ENCODE peak calls at places on chromosomes 16 and 17, in nine cellular contexts. P is NCI-H1105 treated with DMSO at 0.1 percent for 48 hours; A is stimulated activated CD4-positive, alpha-beta T cell treated with anti-CD3 and anti-CD28 coated beads, Interleukin-2, amount 100 ng/mL, for 4 hours; H is mesothelial cell of epicardium; L is non-pigmented ciliary epithelial cell; X is dorsolateral prefrontal cortex; I is KG1; C is NCI-H1048; M is OCI-LY7. F is an unnamed sample.

GRCh38 chr17:79834575-79835469 is 4.4 kb downstream of the CBX4 start:
- DNase-seq in P (no peak), A (no peak), H (no peak), L (no peak), X (no peak), I (no peak), C (no peak), M (peak), F (no peak)

GRCh38 chr17:163514-164103 is 17.8 kb downstream of the DOC2B start:
- DNase-seq in P (no peak), A (no peak), H (no peak), L (no peak), X (no peak), I (no peak), C (no peak), M (no peak), F (no peak)

GRCh38 chr16:75494696-75495601 is at the start of gene CHST6:
- DNase-seq in P (no peak), A (no peak), H (no peak), L (no peak), X (peak), I (no peak), C (no peak), M (no peak), F (no peak)

GRCh38 chr17:7717756-7718350 is 309 bp downstream of the DNAH2 start:
- DNase-seq in P (peak), A (no peak), H (no peak), L (no peak), X (peak), I (no peak), C (no peak), M (no peak), F (no peak)

GRCh38 chr17:49730078-49730786 is 22.5 kb upstream of the SLC35B1 start:
- DNase-seq in P (no peak), A (no peak), H (no peak), L (no peak), X (peak), I (no peak), C (no peak), M (no peak), F (no peak)

GRCh38 chr16:66204761-66205160 is 161.7 kb upstream of the CDH5 start:
- DNase-seq in P (no peak), A (no peak), H (no peak), L (no peak), X (no peak), I (no peak), C (no peak), M (no peak), F (no peak)

GRCh38 chr17:31216053-31216751 is 80.8 kb downstream of the OMG start:
- DNase-seq in P (peak), A (no peak), H (no peak), L (peak), X (no peak), I (peak), C (peak), M (peak), F (no peak)

GRCh38 chr16:30923554-30924085 is at the start of gene FBXL19:
- DNase-seq in P (no peak), A (no peak), H (no peak), L (no peak), X (no peak), I (no peak), C (no peak), M (no peak), F (no peak)

GRCh38 chr17:80751070-80751459 is 206.4 kb downstream of the RPTOR start:
- DNase-seq in P (no peak), A (no peak), H (no peak), L (no peak), X (no peak), I (no peak), C (no peak), M (no peak), F (no peak)

GRCh38 chr16:86020971-86021370 is 122.0 kb downstream of the IRF8 start:
- DNase-seq in P (no peak), A (no peak), H (no peak), L (no peak), X (peak), I (no peak), C (no peak), M (no peak), F (no peak)

GRCh38 chr16:62190426-62190825 is 154.2 kb upstream of the CDH8 start:
- DNase-seq in P (peak), A (no peak), H (no peak), L (no peak), X (no peak), I (no peak), C (no peak), M (peak), F (no peak)

GRCh38 chr16:56547120-56547948 is 17.5 kb upstream of the MT4 start:
- DNase-seq in P (peak), A (no peak), H (no peak), L (peak), X (peak), I (no peak), C (no peak), M (peak), F (no peak)

GRCh38 chr16:77317059-77317458 is 117.8 kb downstream of the ADAMTS18 start:
- DNase-seq in P (no peak), A (no peak), H (no peak), L (no peak), X (no peak), I (no peak), C (no peak), M (no peak), F (no peak)

GRCh38 chr16:67432491-67432890 is 1.6 kb downstream of the HSD11B2 start:
- DNase-seq in P (no peak), A (no peak), H (no peak), L (no peak), X (no peak), I (no peak), C (no peak), M (no peak), F (no peak)

GRCh38 chr16:54073356-54073755 is 213.2 kb downstream of the IRX3 start:
- DNase-seq in P (no peak), A (no peak), H (no peak), L (no peak), X (no peak), I (no peak), C (no peak), M (no peak), F (no peak)

GRCh38 chr17:47877368-47878034 is 18.5 kb upstream of the SP2 start:
- DNase-seq in P (no peak), A (no peak), H (no peak), L (no peak), X (no peak), I (no peak), C (no peak), M (no peak), F (no peak)

GRCh38 chr17:3827124-3827773 is 18.8 kb downstream of the NCBP3 start:
- DNase-seq in P (peak), A (peak), H (no peak), L (no peak), X (peak), I (no peak), C (no peak), M (peak), F (peak)

GRCh38 chr17:43915561-43915960 is 8.2 kb upstream of the MPP2 start:
- DNase-seq in P (no peak), A (no peak), H (no peak), L (no peak), X (no peak), I (no peak), C (no peak), M (no peak), F (no peak)

GRCh38 chr17:40450175-40450574 is 6.9 kb downstream of the IGFBP4 start:
- DNase-seq in P (peak), A (peak), H (no peak), L (no peak), X (no peak), I (no peak), C (no peak), M (peak), F (no peak)